ENCODE peak calls at places on chromosomes 12 and 14, in eight cellular contexts. R, K, H, W, Q, B, L and D are unnamed samples.
A peak's percentile ranks its signal among the peaks of the same experiment; 100 is the strongest.

GRCh38 chr12:54166543-54167499 is 22.0 kb downstream of the SMUG1 start:
- DNase-seq in W (no peak), L (no peak), R (no peak), B (no peak), Q (no peak), K (no peak), H (no peak), D (no peak)

GRCh38 chr12:110436231-110436630 is 13.9 kb downstream of the ARPC3 start:
- DNase-seq in Q (no peak), B (peak; percentile 28), W (no peak), H (peak; percentile 47), L (no peak), K (no peak), R (no peak), D (no peak)

GRCh38 chr12:89762498-89763170 is 54.0 kb upstream of the ATP2B1 start:
- DNase-seq in K (no peak), H (no peak), L (no peak), R (no peak), Q (no peak), W (no peak), B (no peak), D (no peak)

GRCh38 chr12:95216704-95217376 is 427 bp downstream of the FGD6 start:
- DNase-seq in W (peak; percentile 6), R (no peak), B (no peak), Q (peak; percentile 63), L (no peak), H (no peak), K (no peak), D (no peak)

GRCh38 chr12:15978431-15978950 is 67.4 kb downstream of the DERA start:
- DNase-seq in K (no peak), R (no peak), H (peak; percentile 92), W (no peak), B (peak; percentile 74), L (no peak), Q (no peak), D (no peak)

GRCh38 chr14:48914921-48915320 is 671.3 kb downstream of the RPS29 start:
- DNase-seq in Q (no peak), W (no peak), K (no peak), B (no peak), L (no peak), H (no peak), R (no peak), D (no peak)

GRCh38 chr12:105641742-105642141 is 311.3 kb downstream of the C12orf75 start:
- DNase-seq in K (no peak), R (no peak), H (no peak), Q (no peak), W (no peak), L (no peak), B (no peak), D (no peak)

GRCh38 chr14:58128416-58128815 is 23.6 kb downstream of the ARMH4 start:
- DNase-seq in B (no peak), W (no peak), R (no peak), L (no peak), Q (no peak), H (no peak), K (no peak), D (no peak)

GRCh38 chr12:124517260-124518050 is 50.0 kb downstream of the NCOR2 start:
- DNase-seq in H (peak; percentile 56), Q (peak; percentile 95), R (no peak), L (no peak), K (peak; percentile 86), B (no peak), W (peak; percentile 82), D (no peak)

GRCh38 chr14:89374908-89375307 is 42.1 kb downstream of the FOXN3 start:
- DNase-seq in R (no peak), L (no peak), W (no peak), Q (no peak), B (no peak), H (no peak), K (no peak), D (no peak)

GRCh38 chr14:31127690-31128089 is 79.9 kb downstream of the HECTD1 start:
- DNase-seq in K (no peak), Q (no peak), W (no peak), B (no peak), L (no peak), H (peak; percentile 4), R (no peak), D (no peak)

GRCh38 chr14:65019944-65020566 is 33.4 kb downstream of the FNTB start:
- DNase-seq in L (no peak), R (peak; percentile 46), Q (peak; percentile 80), K (no peak), B (peak; percentile 63), H (peak; percentile 92), W (peak; percentile 70), D (no peak)

GRCh38 chr12:47551426-47551851 is 154.4 kb downstream of the RPAP3 start:
- DNase-seq in H (peak; percentile 43), R (peak; percentile 62), L (no peak), K (no peak), W (no peak), B (no peak), Q (no peak), D (no peak)

GRCh38 chr12:95790912-95791849 is 617 bp upstream of the NTN4 start:
- DNase-seq in L (no peak), R (no peak), K (peak; percentile 82), Q (no peak), H (no peak), B (no peak), W (no peak), D (peak; percentile 32)

GRCh38 chr14:53520529-53520928 is 367.4 kb upstream of the DDHD1 start:
- DNase-seq in L (no peak), Q (no peak), H (no peak), W (no peak), R (no peak), B (no peak), K (no peak), D (no peak)

GRCh38 chr12:122665759-122666158 is 37.4 kb downstream of the HCAR2 start:
- DNase-seq in R (no peak), Q (no peak), H (no peak), B (no peak), W (no peak), L (no peak), K (no peak), D (no peak)

GRCh38 chr14:75562048-75562447 is 16.4 kb upstream of the FLVCR2 start:
- DNase-seq in K (no peak), R (no peak), H (no peak), W (no peak), B (no peak), Q (no peak), L (peak; percentile 49), D (peak; percentile 73)

GRCh38 chr14:94011795-94012194 is 14.3 kb upstream of the OTUB2 start:
- DNase-seq in L (no peak), W (no peak), R (no peak), H (no peak), K (no peak), B (no peak), Q (peak; percentile 44), D (no peak)

GRCh38 chr12:93727911-93728310 is 50.7 kb downstream of the CRADD start:
- DNase-seq in R (no peak), W (no peak), Q (no peak), H (no peak), L (no peak), K (no peak), B (no peak), D (no peak)

GRCh38 chr12:96233168-96233567 is 39.0 kb downstream of the ELK3 start:
- DNase-seq in L (no peak), B (no peak), W (no peak), H (peak; percentile 76), Q (no peak), R (no peak), K (no peak), D (no peak)

GRCh38 chr12:131608740-131609665 is 101.9 kb upstream of the SFSWAP start:
- DNase-seq in H (peak; percentile 44), K (peak; percentile 85), W (peak; percentile 7), Q (peak; percentile 27), R (peak; percentile 18), L (peak; percentile 42), B (peak; percentile 4), D (peak; percentile 60)

GRCh38 chr12:41944241-41944640 is 200.4 kb downstream of the GXYLT1 start:
- DNase-seq in K (no peak), R (no peak), W (no peak), H (no peak), Q (no peak), B (no peak), L (no peak), D (no peak)

GRCh38 chr12:123532021-123532420 is 1.5 kb downstream of the RILPL1 start:
- DNase-seq in W (no peak), Q (no peak), K (no peak), R (no peak), B (no peak), H (peak; percentile 50), L (no peak), D (no peak)

GRCh38 chr12:6773662-6774351 is 1.5 kb downstream of the LAG3 start:
- DNase-seq in B (no peak), R (no peak), H (no peak), L (peak; percentile 74), K (no peak), Q (no peak), W (no peak), D (peak; percentile 51)

GRCh38 chr12:106580671-106581508 is 1.9 kb upstream of the RFX4 start:
- DNase-seq in K (no peak), W (no peak), Q (no peak), H (no peak), L (no peak), R (no peak), B (no peak), D (no peak)

GRCh38 chr12:132161046-132161781 is 17.0 kb downstream of the NOC4L start:
- DNase-seq in K (peak; percentile 36), B (no peak), H (peak; percentile 72), R (no peak), W (no peak), L (no peak), Q (no peak), D (peak; percentile 8)